ENCODE peak calls at places on chromosomes 13 and 19, in ten cellular contexts. One of them, this sample, is unnamed.

GRCh38 chr13:51797664-51798488 is 6.1 kb downstream of the DHRS12 start:
- DNase-seq in dorsolateral prefrontal cortex: no peak
- DNase-seq in foreskin fibroblast: peak
- DNase-seq in lower lobe of right lung: no peak
- DNase-seq in colonic mucosa: peak
- DNase-seq in mesothelial cell of epicardium: no peak
- DNase-seq in AG09309: no peak
- DNase-seq in ascending aorta: no peak
- DNase-seq in breast epithelium: no peak
- DNase-seq in endothelial cell: peak
- DNase-seq in this sample: no peak

GRCh38 chr19:1747285-1748114 is 5.8 kb upstream of the ONECUT3 start:
- DNase-seq in lower lobe of right lung: no peak
- DNase-seq in colonic mucosa: peak
- DNase-seq in breast epithelium: no peak
- DNase-seq in ascending aorta: no peak
- DNase-seq in mesothelial cell of epicardium: no peak
- DNase-seq in foreskin fibroblast: peak
- DNase-seq in endothelial cell: no peak
- DNase-seq in dorsolateral prefrontal cortex: no peak
- DNase-seq in AG09309: peak
- DNase-seq in this sample: no peak

GRCh38 chr13:74003374-74003773 is 130.8 kb downstream of the KLF12 start:
- DNase-seq in mesothelial cell of epicardium: no peak
- DNase-seq in dorsolateral prefrontal cortex: no peak
- DNase-seq in lower lobe of right lung: no peak
- DNase-seq in foreskin fibroblast: no peak
- DNase-seq in breast epithelium: no peak
- DNase-seq in colonic mucosa: no peak
- DNase-seq in endothelial cell: no peak
- DNase-seq in AG09309: no peak
- DNase-seq in ascending aorta: no peak
- DNase-seq in this sample: no peak

GRCh38 chr13:46866150-46866549 is 30.7 kb downstream of the HTR2A start:
- DNase-seq in lower lobe of right lung: peak
- DNase-seq in mesothelial cell of epicardium: peak
- DNase-seq in breast epithelium: no peak
- DNase-seq in foreskin fibroblast: peak
- DNase-seq in endothelial cell: no peak
- DNase-seq in ascending aorta: no peak
- DNase-seq in colonic mucosa: peak
- DNase-seq in AG09309: peak
- DNase-seq in dorsolateral prefrontal cortex: no peak
- DNase-seq in this sample: peak

GRCh38 chr13:75647126-75647784 is 11.1 kb downstream of the LMO7 start:
- DNase-seq in dorsolateral prefrontal cortex: no peak
- DNase-seq in breast epithelium: no peak
- DNase-seq in endothelial cell: no peak
- DNase-seq in colonic mucosa: no peak
- DNase-seq in mesothelial cell of epicardium: no peak
- DNase-seq in AG09309: no peak
- DNase-seq in foreskin fibroblast: no peak
- DNase-seq in ascending aorta: no peak
- DNase-seq in lower lobe of right lung: no peak
- DNase-seq in this sample: no peak

GRCh38 chr13:110976785-110977184 is 61.9 kb upstream of the ANKRD10 start:
- DNase-seq in foreskin fibroblast: no peak
- DNase-seq in ascending aorta: no peak
- DNase-seq in breast epithelium: no peak
- DNase-seq in endothelial cell: no peak
- DNase-seq in colonic mucosa: no peak
- DNase-seq in AG09309: no peak
- DNase-seq in mesothelial cell of epicardium: no peak
- DNase-seq in lower lobe of right lung: no peak
- DNase-seq in dorsolateral prefrontal cortex: no peak
- DNase-seq in this sample: no peak

GRCh38 chr19:52963229-52963760 is 614 bp upstream of the ZNF816 start:
- DNase-seq in dorsolateral prefrontal cortex: no peak
- DNase-seq in breast epithelium: no peak
- DNase-seq in foreskin fibroblast: no peak
- DNase-seq in ascending aorta: no peak
- DNase-seq in AG09309: no peak
- DNase-seq in endothelial cell: peak
- DNase-seq in mesothelial cell of epicardium: peak
- DNase-seq in lower lobe of right lung: no peak
- DNase-seq in colonic mucosa: peak
- DNase-seq in this sample: peak

GRCh38 chr13:36134632-36135031 is 3.5 kb upstream of the DCLK1 start:
- DNase-seq in AG09309: no peak
- DNase-seq in foreskin fibroblast: no peak
- DNase-seq in lower lobe of right lung: no peak
- DNase-seq in mesothelial cell of epicardium: no peak
- DNase-seq in colonic mucosa: no peak
- DNase-seq in dorsolateral prefrontal cortex: no peak
- DNase-seq in endothelial cell: no peak
- DNase-seq in ascending aorta: no peak
- DNase-seq in breast epithelium: no peak
- DNase-seq in this sample: no peak

GRCh38 chr13:42305503-42305902 is 33.6 kb downstream of the AKAP11 start:
- DNase-seq in AG09309: no peak
- DNase-seq in colonic mucosa: no peak
- DNase-seq in lower lobe of right lung: no peak
- DNase-seq in mesothelial cell of epicardium: no peak
- DNase-seq in endothelial cell: no peak
- DNase-seq in ascending aorta: no peak
- DNase-seq in dorsolateral prefrontal cortex: no peak
- DNase-seq in foreskin fibroblast: no peak
- DNase-seq in breast epithelium: no peak
- DNase-seq in this sample: no peak

GRCh38 chr13:27978301-27978968 is 9.3 kb upstream of the CDX2 start:
- DNase-seq in lower lobe of right lung: no peak
- DNase-seq in colonic mucosa: peak
- DNase-seq in foreskin fibroblast: no peak
- DNase-seq in breast epithelium: no peak
- DNase-seq in dorsolateral prefrontal cortex: no peak
- DNase-seq in AG09309: no peak
- DNase-seq in endothelial cell: no peak
- DNase-seq in mesothelial cell of epicardium: no peak
- DNase-seq in ascending aorta: no peak
- DNase-seq in this sample: no peak

GRCh38 chr13:40476175-40476958 is 190.1 kb downstream of the FOXO1 start:
- DNase-seq in AG09309: peak
- DNase-seq in ascending aorta: peak
- DNase-seq in lower lobe of right lung: no peak
- DNase-seq in foreskin fibroblast: peak
- DNase-seq in endothelial cell: no peak
- DNase-seq in colonic mucosa: no peak
- DNase-seq in dorsolateral prefrontal cortex: no peak
- DNase-seq in breast epithelium: no peak
- DNase-seq in mesothelial cell of epicardium: no peak
- DNase-seq in this sample: no peak

GRCh38 chr19:18831524-18832330 is at the start of gene UPF1:
- DNase-seq in mesothelial cell of epicardium: peak
- DNase-seq in colonic mucosa: peak
- DNase-seq in ascending aorta: peak
- DNase-seq in dorsolateral prefrontal cortex: peak
- DNase-seq in foreskin fibroblast: peak
- DNase-seq in AG09309: no peak
- DNase-seq in lower lobe of right lung: peak
- DNase-seq in breast epithelium: peak
- DNase-seq in endothelial cell: peak
- DNase-seq in this sample: peak

GRCh38 chr19:2053601-2054389 is 2.8 kb upstream of the MKNK2 start:
- DNase-seq in foreskin fibroblast: no peak
- DNase-seq in dorsolateral prefrontal cortex: no peak
- DNase-seq in breast epithelium: no peak
- DNase-seq in ascending aorta: no peak
- DNase-seq in mesothelial cell of epicardium: no peak
- DNase-seq in AG09309: no peak
- DNase-seq in endothelial cell: no peak
- DNase-seq in lower lobe of right lung: peak
- DNase-seq in colonic mucosa: peak
- DNase-seq in this sample: no peak

GRCh38 chr13:73090116-73090811 is 31.5 kb downstream of the KLF5 start:
- DNase-seq in breast epithelium: no peak
- DNase-seq in endothelial cell: no peak
- DNase-seq in colonic mucosa: peak
- DNase-seq in dorsolateral prefrontal cortex: no peak
- DNase-seq in mesothelial cell of epicardium: no peak
- DNase-seq in foreskin fibroblast: peak
- DNase-seq in AG09309: peak
- DNase-seq in ascending aorta: no peak
- DNase-seq in lower lobe of right lung: no peak
- DNase-seq in this sample: no peak

GRCh38 chr13:19586904-19587634 is 25.7 kb upstream of the TPTE2 start:
- DNase-seq in AG09309: no peak
- DNase-seq in dorsolateral prefrontal cortex: no peak
- DNase-seq in foreskin fibroblast: peak
- DNase-seq in endothelial cell: no peak
- DNase-seq in ascending aorta: no peak
- DNase-seq in colonic mucosa: peak
- DNase-seq in mesothelial cell of epicardium: no peak
- DNase-seq in lower lobe of right lung: peak
- DNase-seq in breast epithelium: no peak
- DNase-seq in this sample: no peak

DNA sequence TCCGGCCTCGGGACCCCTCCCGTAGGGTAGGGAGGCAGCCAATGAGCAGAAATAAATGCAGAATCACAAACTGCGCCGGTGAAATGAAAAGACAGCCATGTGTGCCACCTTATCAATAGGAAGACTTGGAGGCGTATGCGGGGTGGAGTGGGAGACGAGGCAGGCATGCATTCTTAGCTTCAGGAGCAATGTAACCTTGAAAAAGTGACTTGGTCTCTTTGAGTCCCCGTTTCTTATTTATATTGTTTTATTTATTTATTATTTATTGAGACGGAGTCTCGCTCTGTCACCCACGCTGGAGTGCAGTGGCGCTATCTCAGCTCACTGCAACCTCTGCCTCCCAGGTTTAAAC is 16.0 kb downstream of the SSC5D start:
- DNase-seq in ascending aorta: no peak
- DNase-seq in foreskin fibroblast: no peak
- DNase-seq in breast epithelium: no peak
- DNase-seq in AG09309: no peak
- DNase-seq in endothelial cell: no peak
- DNase-seq in mesothelial cell of epicardium: no peak
- DNase-seq in lower lobe of right lung: no peak
- DNase-seq in colonic mucosa: no peak
- DNase-seq in dorsolateral prefrontal cortex: no peak
- DNase-seq in this sample: no peak
- TF ChIP-seq CTCF in ascending aorta: peak
- TF ChIP-seq CTCF in foreskin fibroblast: no peak
- TF ChIP-seq CTCF in breast epithelium: no peak
- TF ChIP-seq CTCF in AG09309: no peak
- TF ChIP-seq CTCF in endothelial cell: no peak
- TF ChIP-seq CTCF in mesothelial cell of epicardium: peak
- TF ChIP-seq CTCF in lower lobe of right lung: peak
- TF ChIP-seq CTCF in colonic mucosa: no peak
- TF ChIP-seq CTCF in dorsolateral prefrontal cortex: no peak
- TF ChIP-seq CTCF in this sample: no peak

DNA sequence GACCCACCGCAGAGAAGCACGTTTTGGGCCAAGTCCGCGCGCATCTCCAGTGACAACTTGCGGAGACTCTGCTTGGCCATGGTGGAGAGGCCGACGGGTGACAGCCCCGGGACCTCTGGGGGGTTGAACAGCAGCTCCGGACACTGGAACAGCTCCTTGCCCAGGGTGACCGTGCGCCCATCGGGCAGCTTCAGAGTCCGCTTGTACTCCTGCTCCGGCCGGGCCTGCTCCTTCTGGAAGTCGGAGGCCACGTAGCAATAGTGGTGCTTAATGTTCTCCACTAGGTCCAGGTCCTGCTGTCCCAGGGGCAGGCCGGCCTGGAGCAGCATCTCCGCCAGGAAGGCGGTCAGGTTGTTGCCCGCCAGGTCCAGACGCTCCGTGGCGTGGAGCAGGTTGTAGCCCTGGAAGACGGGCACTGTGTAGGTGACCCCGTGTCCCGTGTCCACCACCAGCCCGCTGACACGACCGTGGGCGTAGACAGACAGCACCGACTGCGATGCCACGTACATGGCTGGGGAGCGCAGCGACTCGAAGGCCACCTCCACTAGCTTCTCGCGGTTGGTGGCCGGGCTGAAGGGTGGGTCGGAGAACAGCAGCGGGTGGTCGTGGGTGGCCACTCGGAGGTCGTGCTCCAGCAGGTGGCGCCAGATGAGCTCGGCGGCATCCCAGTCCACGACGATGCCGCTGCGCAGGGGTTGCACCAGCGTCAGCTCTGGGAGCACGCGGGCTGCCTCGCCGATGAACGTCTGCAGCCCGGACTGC is 743 bp downstream of the ACTL9 start:
- DNase-seq in AG09309: no peak
- DNase-seq in foreskin fibroblast: no peak
- DNase-seq in colonic mucosa: no peak
- DNase-seq in dorsolateral prefrontal cortex: no peak
- DNase-seq in lower lobe of right lung: no peak
- DNase-seq in ascending aorta: no peak
- DNase-seq in endothelial cell: no peak
- DNase-seq in breast epithelium: no peak
- DNase-seq in mesothelial cell of epicardium: no peak
- DNase-seq in this sample: peak
- TF ChIP-seq CTCF in AG09309: no peak
- TF ChIP-seq CTCF in foreskin fibroblast: no peak
- TF ChIP-seq CTCF in colonic mucosa: no peak
- TF ChIP-seq CTCF in dorsolateral prefrontal cortex: no peak
- TF ChIP-seq CTCF in lower lobe of right lung: no peak
- TF ChIP-seq CTCF in ascending aorta: no peak
- TF ChIP-seq CTCF in endothelial cell: no peak
- TF ChIP-seq CTCF in breast epithelium: no peak
- TF ChIP-seq CTCF in mesothelial cell of epicardium: no peak
- TF ChIP-seq CTCF in this sample: peak

GRCh38 chr19:51861870-51862622 is 25.7 kb downstream of the ZNF577 start:
- DNase-seq in foreskin fibroblast: no peak
- DNase-seq in breast epithelium: no peak
- DNase-seq in endothelial cell: no peak
- DNase-seq in dorsolateral prefrontal cortex: no peak
- DNase-seq in colonic mucosa: no peak
- DNase-seq in AG09309: no peak
- DNase-seq in ascending aorta: no peak
- DNase-seq in mesothelial cell of epicardium: no peak
- DNase-seq in lower lobe of right lung: no peak
- DNase-seq in this sample: no peak
- TF ChIP-seq CTCF in foreskin fibroblast: no peak
- TF ChIP-seq CTCF in breast epithelium: no peak
- TF ChIP-seq CTCF in endothelial cell: no peak
- TF ChIP-seq CTCF in dorsolateral prefrontal cortex: no peak
- TF ChIP-seq CTCF in colonic mucosa: no peak
- TF ChIP-seq CTCF in AG09309: no peak
- TF ChIP-seq CTCF in ascending aorta: no peak
- TF ChIP-seq CTCF in mesothelial cell of epicardium: no peak
- TF ChIP-seq CTCF in lower lobe of right lung: no peak
- TF ChIP-seq CTCF in this sample: no peak

DNA sequence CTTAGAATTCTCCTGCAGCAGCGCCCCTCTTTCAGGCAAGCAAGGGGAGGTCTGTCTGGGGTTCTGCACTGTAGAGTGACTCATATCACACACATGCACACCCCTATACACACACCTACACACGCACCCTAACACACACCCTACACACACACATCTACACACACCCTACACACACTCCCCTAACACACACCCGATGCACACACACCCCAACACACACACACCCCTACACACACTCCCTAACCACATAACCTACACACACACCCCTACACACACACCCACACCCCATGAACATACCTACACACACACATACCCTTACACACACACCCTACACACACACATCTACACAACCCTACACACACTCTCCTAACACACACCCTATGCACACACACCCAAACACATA is 493.2 kb downstream of the IRS2 start:
- DNase-seq in endothelial cell: no peak
- DNase-seq in breast epithelium: no peak
- DNase-seq in AG09309: no peak
- DNase-seq in colonic mucosa: no peak
- DNase-seq in foreskin fibroblast: no peak
- DNase-seq in ascending aorta: no peak
- DNase-seq in lower lobe of right lung: no peak
- DNase-seq in dorsolateral prefrontal cortex: no peak
- DNase-seq in mesothelial cell of epicardium: no peak
- DNase-seq in this sample: no peak
- TF ChIP-seq CTCF in endothelial cell: no peak
- TF ChIP-seq CTCF in breast epithelium: no peak
- TF ChIP-seq CTCF in AG09309: no peak
- TF ChIP-seq CTCF in colonic mucosa: no peak
- TF ChIP-seq CTCF in foreskin fibroblast: no peak
- TF ChIP-seq CTCF in ascending aorta: no peak
- TF ChIP-seq CTCF in lower lobe of right lung: no peak
- TF ChIP-seq CTCF in dorsolateral prefrontal cortex: no peak
- TF ChIP-seq CTCF in mesothelial cell of epicardium: no peak
- TF ChIP-seq CTCF in this sample: no peak

This sample was measured in neural crest cell.